ENCODE peak calls at places on chromosomes 3 and 15, in eight cellular contexts. One of them, this sample, is unnamed.
A peak's percentile ranks its signal among the peaks of the same experiment; 100 is the strongest.

GRCh38 chr3:20396335-20396734 is 210.3 kb upstream of the SGO1 start:
- DNase-seq in mucosa of descending colon: no peak
- DNase-seq in mesothelial cell of epicardium: no peak
- DNase-seq in lung: no peak
- DNase-seq in WERI-Rb-1: peak; percentile 57
- DNase-seq in A549: no peak
- DNase-seq in retinal pigment epithelial cell: no peak
- DNase-seq in colonic mucosa: no peak
- DNase-seq in this sample: no peak

GRCh38 chr3:148269816-148270215 is 427.9 kb upstream of the AGTR1 start:
- DNase-seq in mucosa of descending colon: no peak
- DNase-seq in mesothelial cell of epicardium: no peak
- DNase-seq in lung: no peak
- DNase-seq in WERI-Rb-1: no peak
- DNase-seq in A549: no peak
- DNase-seq in retinal pigment epithelial cell: no peak
- DNase-seq in colonic mucosa: no peak
- DNase-seq in this sample: no peak

GRCh38 chr15:76840830-76841460 is 64.2 kb downstream of the SCAPER start:
- DNase-seq in mucosa of descending colon: no peak
- DNase-seq in mesothelial cell of epicardium: no peak
- DNase-seq in lung: no peak
- DNase-seq in WERI-Rb-1: no peak
- DNase-seq in A549: peak; percentile 48
- DNase-seq in retinal pigment epithelial cell: no peak
- DNase-seq in colonic mucosa: no peak
- DNase-seq in this sample: no peak

GRCh38 chr3:187992609-187993008 is 161.3 kb upstream of the LPP start:
- DNase-seq in mucosa of descending colon: no peak
- DNase-seq in mesothelial cell of epicardium: no peak
- DNase-seq in lung: no peak
- DNase-seq in WERI-Rb-1: no peak
- DNase-seq in A549: no peak
- DNase-seq in retinal pigment epithelial cell: no peak
- DNase-seq in colonic mucosa: no peak
- DNase-seq in this sample: no peak

GRCh38 chr3:96022676-96023075 is 791.7 kb upstream of the EPHA6 start:
- DNase-seq in mucosa of descending colon: no peak
- DNase-seq in mesothelial cell of epicardium: no peak
- DNase-seq in lung: no peak
- DNase-seq in WERI-Rb-1: no peak
- DNase-seq in A549: no peak
- DNase-seq in retinal pigment epithelial cell: no peak
- DNase-seq in colonic mucosa: no peak
- DNase-seq in this sample: no peak

GRCh38 chr3:5188419-5189405 is 1.2 kb downstream of the EDEM1 start:
- DNase-seq in mucosa of descending colon: peak; percentile 60
- DNase-seq in mesothelial cell of epicardium: no peak
- DNase-seq in lung: peak; percentile 82
- DNase-seq in WERI-Rb-1: no peak
- DNase-seq in A549: peak; percentile 53
- DNase-seq in retinal pigment epithelial cell: no peak
- DNase-seq in colonic mucosa: peak; percentile 65
- DNase-seq in this sample: peak; percentile 25

GRCh38 chr15:48577495-48577894 is 68.0 kb downstream of the FBN1 start:
- DNase-seq in mucosa of descending colon: no peak
- DNase-seq in mesothelial cell of epicardium: no peak
- DNase-seq in lung: no peak
- DNase-seq in WERI-Rb-1: no peak
- DNase-seq in A549: no peak
- DNase-seq in retinal pigment epithelial cell: no peak
- DNase-seq in colonic mucosa: no peak
- DNase-seq in this sample: no peak

GRCh38 chr3:16086690-16087089 is 87.8 kb upstream of the GALNT15 start:
- DNase-seq in mucosa of descending colon: no peak
- DNase-seq in mesothelial cell of epicardium: no peak
- DNase-seq in lung: no peak
- DNase-seq in WERI-Rb-1: no peak
- DNase-seq in A549: no peak
- DNase-seq in retinal pigment epithelial cell: no peak
- DNase-seq in colonic mucosa: no peak
- DNase-seq in this sample: no peak

GRCh38 chr15:58561321-58561720 is 129.5 kb downstream of the LIPC start:
- DNase-seq in mucosa of descending colon: no peak
- DNase-seq in mesothelial cell of epicardium: no peak
- DNase-seq in lung: no peak
- DNase-seq in WERI-Rb-1: no peak
- DNase-seq in A549: no peak
- DNase-seq in retinal pigment epithelial cell: no peak
- DNase-seq in colonic mucosa: no peak
- DNase-seq in this sample: no peak

GRCh38 chr3:67461667-67462142 is 192.7 kb downstream of the SUCLG2 start:
- DNase-seq in mucosa of descending colon: no peak
- DNase-seq in mesothelial cell of epicardium: no peak
- DNase-seq in lung: no peak
- DNase-seq in WERI-Rb-1: peak; percentile 28
- DNase-seq in A549: no peak
- DNase-seq in retinal pigment epithelial cell: no peak
- DNase-seq in colonic mucosa: no peak
- DNase-seq in this sample: no peak

GRCh38 chr3:183253961-183254815 is 1.1 kb downstream of the B3GNT5 start:
- DNase-seq in mucosa of descending colon: peak; percentile 72
- DNase-seq in mesothelial cell of epicardium: peak; percentile 42
- DNase-seq in lung: no peak
- DNase-seq in WERI-Rb-1: peak; percentile 47
- DNase-seq in A549: peak; percentile 37
- DNase-seq in retinal pigment epithelial cell: no peak
- DNase-seq in colonic mucosa: peak; percentile 40
- DNase-seq in this sample: no peak

GRCh38 chr15:94844188-94844532 is 612.8 kb downstream of the MCTP2 start:
- DNase-seq in mucosa of descending colon: no peak
- DNase-seq in mesothelial cell of epicardium: no peak
- DNase-seq in lung: no peak
- DNase-seq in WERI-Rb-1: no peak
- DNase-seq in A549: no peak
- DNase-seq in retinal pigment epithelial cell: no peak
- DNase-seq in colonic mucosa: no peak
- DNase-seq in this sample: no peak

GRCh38 chr3:141279074-141279945 is 47.7 kb downstream of the PXYLP1 start:
- DNase-seq in mucosa of descending colon: no peak
- DNase-seq in mesothelial cell of epicardium: no peak
- DNase-seq in lung: no peak
- DNase-seq in WERI-Rb-1: no peak
- DNase-seq in A549: peak; percentile 41
- DNase-seq in retinal pigment epithelial cell: no peak
- DNase-seq in colonic mucosa: no peak
- DNase-seq in this sample: no peak

GRCh38 chr3:69563968-69564367 is 175.3 kb upstream of the MITF start:
- DNase-seq in mucosa of descending colon: no peak
- DNase-seq in mesothelial cell of epicardium: no peak
- DNase-seq in lung: no peak
- DNase-seq in WERI-Rb-1: no peak
- DNase-seq in A549: no peak
- DNase-seq in retinal pigment epithelial cell: no peak
- DNase-seq in colonic mucosa: no peak
- DNase-seq in this sample: no peak

GRCh38 chr3:42855547-42856380 is 19.9 kb downstream of the CYP8B1 start:
- DNase-seq in mucosa of descending colon: no peak
- DNase-seq in mesothelial cell of epicardium: no peak
- DNase-seq in lung: no peak
- DNase-seq in WERI-Rb-1: no peak
- DNase-seq in A549: no peak
- DNase-seq in retinal pigment epithelial cell: no peak
- DNase-seq in colonic mucosa: no peak
- DNase-seq in this sample: no peak

GRCh38 chr3:131636266-131636775 is 133.6 kb upstream of the MRPL3 start:
- DNase-seq in mucosa of descending colon: no peak
- DNase-seq in mesothelial cell of epicardium: no peak
- DNase-seq in lung: no peak
- DNase-seq in WERI-Rb-1: peak; percentile 15
- DNase-seq in A549: no peak
- DNase-seq in retinal pigment epithelial cell: no peak
- DNase-seq in colonic mucosa: no peak
- DNase-seq in this sample: no peak

GRCh38 chr15:73002509-73002908 is 49.8 kb upstream of the NEO1 start:
- DNase-seq in mucosa of descending colon: no peak
- DNase-seq in mesothelial cell of epicardium: no peak
- DNase-seq in lung: no peak
- DNase-seq in WERI-Rb-1: no peak
- DNase-seq in A549: no peak
- DNase-seq in retinal pigment epithelial cell: no peak
- DNase-seq in colonic mucosa: no peak
- DNase-seq in this sample: no peak

GRCh38 chr15:74863239-74864056 is 9.7 kb downstream of the SCAMP2 start:
- DNase-seq in mucosa of descending colon: no peak
- DNase-seq in mesothelial cell of epicardium: no peak
- DNase-seq in lung: no peak
- DNase-seq in WERI-Rb-1: no peak
- DNase-seq in A549: no peak
- DNase-seq in retinal pigment epithelial cell: peak; percentile 45
- DNase-seq in colonic mucosa: no peak
- DNase-seq in this sample: peak; percentile 76

GRCh38 chr15:74867562-74868458 is 5.4 kb downstream of the SCAMP2 start:
- DNase-seq in mucosa of descending colon: no peak
- DNase-seq in mesothelial cell of epicardium: no peak
- DNase-seq in lung: no peak
- DNase-seq in WERI-Rb-1: no peak
- DNase-seq in A549: no peak
- DNase-seq in retinal pigment epithelial cell: no peak
- DNase-seq in colonic mucosa: peak; percentile 69
- DNase-seq in this sample: peak; percentile 47

GRCh38 chr15:74869372-74869725 is 3.8 kb downstream of the SCAMP2 start:
- DNase-seq in mucosa of descending colon: no peak
- DNase-seq in mesothelial cell of epicardium: no peak
- DNase-seq in lung: no peak
- DNase-seq in WERI-Rb-1: no peak
- DNase-seq in A549: no peak
- DNase-seq in retinal pigment epithelial cell: no peak
- DNase-seq in colonic mucosa: no peak
- DNase-seq in this sample: no peak

GRCh38 chr15:74865316-74865715 is 7.8 kb downstream of the SCAMP2 start:
- DNase-seq in mucosa of descending colon: no peak
- DNase-seq in mesothelial cell of epicardium: no peak
- DNase-seq in lung: no peak
- DNase-seq in WERI-Rb-1: no peak
- DNase-seq in A549: no peak
- DNase-seq in retinal pigment epithelial cell: no peak
- DNase-seq in colonic mucosa: no peak
- DNase-seq in this sample: no peak

GRCh38 chr15:74866090-74866489 is 7.1 kb downstream of the SCAMP2 start:
- DNase-seq in mucosa of descending colon: no peak
- DNase-seq in mesothelial cell of epicardium: no peak
- DNase-seq in lung: no peak
- DNase-seq in WERI-Rb-1: no peak
- DNase-seq in A549: peak; percentile 55
- DNase-seq in retinal pigment epithelial cell: peak; percentile 54
- DNase-seq in colonic mucosa: no peak
- DNase-seq in this sample: peak; percentile 68
- TF ChIP-seq CTCF in mucosa of descending colon: no peak
- TF ChIP-seq CTCF in mesothelial cell of epicardium: no peak
- TF ChIP-seq CTCF in lung: no peak
- TF ChIP-seq CTCF in WERI-Rb-1: no peak
- TF ChIP-seq CTCF in A549: no peak
- TF ChIP-seq CTCF in retinal pigment epithelial cell: no peak
- TF ChIP-seq CTCF in colonic mucosa: no peak
- TF ChIP-seq CTCF in this sample: no peak

DNA sequence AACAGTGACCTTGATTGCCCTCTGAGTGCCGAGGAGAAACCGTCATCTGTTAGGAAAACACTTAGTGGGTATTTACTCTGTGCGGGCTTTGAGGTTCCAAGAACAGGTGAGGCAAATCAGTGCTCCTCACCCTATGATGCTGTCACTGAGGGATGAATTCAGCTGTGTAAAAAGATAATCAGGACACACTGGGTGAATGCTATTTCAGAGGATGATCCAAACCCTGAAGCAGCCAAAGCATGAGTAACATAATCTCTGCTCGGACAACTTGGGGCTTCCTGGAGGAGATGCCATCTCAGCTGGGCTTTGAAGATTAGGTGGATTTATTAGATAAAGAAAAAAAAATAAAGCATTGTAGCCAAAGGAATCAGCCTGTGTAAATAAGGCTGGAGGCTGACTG is 10.5 kb upstream of the GADL1 start:
- DNase-seq in mucosa of descending colon: no peak
- DNase-seq in mesothelial cell of epicardium: no peak
- DNase-seq in lung: no peak
- DNase-seq in WERI-Rb-1: no peak
- DNase-seq in A549: no peak
- DNase-seq in retinal pigment epithelial cell: no peak
- DNase-seq in colonic mucosa: no peak
- DNase-seq in this sample: no peak
- TF ChIP-seq CTCF in mucosa of descending colon: no peak
- TF ChIP-seq CTCF in mesothelial cell of epicardium: no peak
- TF ChIP-seq CTCF in lung: no peak
- TF ChIP-seq CTCF in WERI-Rb-1: no peak
- TF ChIP-seq CTCF in A549: no peak
- TF ChIP-seq CTCF in retinal pigment epithelial cell: no peak
- TF ChIP-seq CTCF in colonic mucosa: no peak
- TF ChIP-seq CTCF in this sample: no peak

DNA sequence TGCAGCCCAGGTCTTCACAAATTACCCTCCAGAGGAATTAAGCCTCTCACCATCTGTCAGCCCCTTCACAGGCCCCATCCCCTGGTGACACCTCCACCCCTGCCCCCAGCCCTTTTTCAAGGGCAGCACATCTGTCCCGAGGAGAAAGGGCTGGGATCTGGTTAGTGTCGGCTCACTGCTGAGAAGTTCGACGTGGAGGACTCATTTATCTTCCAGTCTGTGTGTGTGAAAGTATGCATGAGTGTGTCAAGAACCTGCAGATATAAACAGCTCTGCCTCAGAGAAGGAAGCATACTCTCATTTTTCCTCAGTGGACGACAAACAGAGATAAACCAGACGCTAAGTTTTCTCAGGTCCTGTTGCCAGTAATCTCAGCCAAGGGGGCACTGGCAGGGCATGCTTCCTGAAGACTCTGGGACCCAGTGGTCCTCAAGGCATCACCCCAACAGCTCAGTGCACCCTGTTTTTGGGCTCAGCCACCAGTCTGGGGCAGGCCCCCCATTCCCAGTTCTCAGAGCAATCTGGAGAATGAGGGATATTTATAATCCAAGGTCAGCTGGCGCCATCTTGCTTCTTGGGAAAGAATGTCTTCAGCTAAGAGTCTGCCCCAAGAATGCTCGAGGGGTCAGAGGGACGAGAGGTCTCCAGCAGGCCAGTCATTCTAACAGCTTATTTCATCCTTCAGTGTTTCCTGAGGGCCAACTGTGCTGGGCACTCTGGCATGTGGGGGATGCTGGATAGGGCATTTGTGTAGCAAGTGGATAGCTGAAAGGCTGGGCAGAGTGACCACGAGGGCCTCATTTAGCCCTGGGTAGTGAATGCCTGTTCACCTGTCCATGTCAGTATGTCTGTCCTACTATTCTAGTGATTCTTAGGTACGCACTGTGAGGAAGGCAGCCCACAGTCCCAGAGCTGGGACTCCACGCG is 73.6 kb downstream of the ADCY5 start:
- DNase-seq in mucosa of descending colon: no peak
- DNase-seq in mesothelial cell of epicardium: no peak
- DNase-seq in lung: no peak
- DNase-seq in WERI-Rb-1: peak; percentile 60
- DNase-seq in A549: no peak
- DNase-seq in retinal pigment epithelial cell: no peak
- DNase-seq in colonic mucosa: no peak
- DNase-seq in this sample: no peak
- TF ChIP-seq CTCF in mucosa of descending colon: no peak
- TF ChIP-seq CTCF in mesothelial cell of epicardium: no peak
- TF ChIP-seq CTCF in lung: no peak
- TF ChIP-seq CTCF in WERI-Rb-1: peak; percentile 36
- TF ChIP-seq CTCF in A549: no peak
- TF ChIP-seq CTCF in retinal pigment epithelial cell: no peak
- TF ChIP-seq CTCF in colonic mucosa: no peak
- TF ChIP-seq CTCF in this sample: no peak

GRCh38 chr3:46163551-46163981 is 44.5 kb downstream of the CCR1 start:
- DNase-seq in mucosa of descending colon: no peak
- DNase-seq in mesothelial cell of epicardium: no peak
- DNase-seq in lung: no peak
- DNase-seq in WERI-Rb-1: no peak
- DNase-seq in A549: no peak
- DNase-seq in retinal pigment epithelial cell: peak; percentile 6
- DNase-seq in colonic mucosa: no peak
- DNase-seq in this sample: no peak
- TF ChIP-seq CTCF in mucosa of descending colon: no peak
- TF ChIP-seq CTCF in mesothelial cell of epicardium: no peak
- TF ChIP-seq CTCF in lung: no peak
- TF ChIP-seq CTCF in WERI-Rb-1: no peak
- TF ChIP-seq CTCF in A549: no peak
- TF ChIP-seq CTCF in retinal pigment epithelial cell: no peak
- TF ChIP-seq CTCF in colonic mucosa: no peak
- TF ChIP-seq CTCF in this sample: no peak

This sample was measured in adrenal gland.